ENCODE peak calls at places on chromosomes 11 and 22, in four cellular contexts. U is CD8-positive, alpha-beta memory T cell; D is dorsolateral prefrontal cortex; M is epithelial cell of prostate. H is an unnamed sample.

GRCh38 chr22:23277583-23278295 is 97.4 kb downstream of the BCR start:
- DNase-seq in U (no peak), D (no peak), M (no peak), H (no peak)

GRCh38 chr11:112881461-112881860 is 79.8 kb upstream of the NCAM1 start:
- DNase-seq in U (no peak), D (peak), M (no peak), H (peak)

GRCh38 chr22:43441751-43442150 is 29.9 kb downstream of the MPPED1 start:
- DNase-seq in U (no peak), D (no peak), M (no peak), H (no peak)

GRCh38 chr22:37240941-37241320 is 3.1 kb downstream of the RAC2 start:
- DNase-seq in U (no peak), D (no peak), M (no peak), H (no peak)

GRCh38 chr11:57588038-57588710 is 9.3 kb upstream of the SERPING1 start:
- DNase-seq in U (no peak), D (no peak), M (no peak), H (no peak)

GRCh38 chr11:71501071-71501985 is 25.7 kb upstream of the KRTAP5-7 start:
- DNase-seq in U (no peak), D (no peak), M (no peak), H (no peak)

GRCh38 chr22:27397948-27398330 is 403.6 kb downstream of the MN1 start:
- DNase-seq in U (no peak), D (no peak), M (no peak), H (no peak)

GRCh38 chr22:22099833-22100812 is 117.5 kb upstream of the TOP3B start:
- DNase-seq in U (no peak), D (no peak), M (no peak), H (no peak)

GRCh38 chr11:73384871-73385692 is 8.9 kb downstream of the RELT start:
- DNase-seq in U (no peak), D (no peak), M (no peak), H (peak)

GRCh38 chr11:103109818-103110388 is 677 bp downstream of the DYNC2H1 start:
- DNase-seq in U (no peak), D (no peak), M (no peak), H (no peak)

GRCh38 chr11:3745161-3745560 is 52.2 kb downstream of the NUP98 start:
- DNase-seq in U (no peak), D (no peak), M (peak), H (no peak)

GRCh38 chr22:43147821-43148220 is 3.5 kb upstream of the TSPO start:
- DNase-seq in U (no peak), D (no peak), M (no peak), H (no peak)

GRCh38 chr11:118872403-118872821 is 11.3 kb upstream of the CXCR5 start:
- DNase-seq in U (peak), D (no peak), M (no peak), H (no peak)

GRCh38 chr11:14413307-14414072 is 54.5 kb upstream of the RRAS2 start:
- DNase-seq in U (no peak), D (no peak), M (no peak), H (no peak)

GRCh38 chr11:131867457-131868257 is 497.2 kb downstream of the NTM start:
- DNase-seq in U (no peak), D (peak), M (no peak), H (peak)

GRCh38 chr11:67355794-67356550 is 2.6 kb upstream of the POLD4 start:
- DNase-seq in U (no peak), D (no peak), M (no peak), H (no peak)

GRCh38 chr22:41856484-41856883 is 23.6 kb downstream of the SREBF2 start:
- DNase-seq in U (no peak), D (no peak), M (no peak), H (no peak)

GRCh38 chr11:126861796-126862195 is 138.8 kb downstream of the KIRREL3 start:
- DNase-seq in U (no peak), D (no peak), M (no peak), H (no peak)

GRCh38 chr11:2779981-2780849 is 80.4 kb upstream of the KCNQ1OT1 start:
- DNase-seq in U (no peak), D (peak), M (no peak), H (no peak)

GRCh38 chr22:27507935-27508504 is 293.5 kb downstream of the MN1 start:
- DNase-seq in U (no peak), D (no peak), M (peak), H (no peak)

GRCh38 chr11:33065445-33066178 is 26.2 kb downstream of the TCP11L1 start:
- DNase-seq in U (peak), D (peak), M (no peak), H (peak)

GRCh38 chr22:48096411-48096810 is 1334.0 kb downstream of the TBC1D22A start:
- DNase-seq in U (no peak), D (no peak), M (no peak), H (no peak)

GRCh38 chr22:35322126-35322525 is 22.4 kb downstream of the TOM1 start:
- DNase-seq in U (no peak), D (no peak), M (no peak), H (no peak)

GRCh38 chr11:18036456-18036855 is 9.6 kb downstream of the TPH1 start:
- DNase-seq in U (no peak), D (no peak), M (no peak), H (no peak)

GRCh38 chr11:47586456-47586855 is at the start of gene FAM180B:
- DNase-seq in U (no peak), D (no peak), M (no peak), H (no peak)

GRCh38 chr22:48907591-48907990 is 920.1 kb downstream of the BRD1 start:
- DNase-seq in U (no peak), D (peak), M (no peak), H (no peak)

GRCh38 chr22:33789690-33790253 is 130.5 kb downstream of the LARGE1 start:
- DNase-seq in U (no peak), D (no peak), M (no peak), H (no peak)

GRCh38 chr11:110896358-110896757 is 184.1 kb upstream of the ARHGAP20 start:
- DNase-seq in U (no peak), D (no peak), M (no peak), H (no peak)

GRCh38 chr22:41367680-41368542 is 13.8 kb upstream of the TEF start:
- DNase-seq in U (no peak), D (peak), M (no peak), H (peak)

GRCh38 chr11:70423523-70424505 is 25.5 kb downstream of the CTTN start:
- DNase-seq in U (peak), D (no peak), M (no peak), H (no peak)

GRCh38 chr22:44738347-44738715 is 14.0 kb upstream of the ARHGAP8 start:
- DNase-seq in U (no peak), D (no peak), M (no peak), H (no peak)

GRCh38 chr11:134667505-134667904 is 255.5 kb upstream of the B3GAT1 start:
- DNase-seq in U (no peak), D (no peak), M (no peak), H (no peak)

GRCh38 chr11:37755526-37755925 is 1157.5 kb upstream of the RAG2 start:
- DNase-seq in U (no peak), D (no peak), M (no peak), H (no peak)

GRCh38 chr11:92224394-92225205 is at the start of gene FAT3:
- DNase-seq in U (no peak), D (no peak), M (no peak), H (no peak)

GRCh38 chr11:44618561-44619425 is 53.3 kb downstream of the CD82 start:
- DNase-seq in U (no peak), D (peak), M (no peak), H (no peak)

GRCh38 chr11:36155770-36156485 is 133.3 kb downstream of the COMMD9 start:
- DNase-seq in U (no peak), D (peak), M (no peak), H (peak)

GRCh38 chr11:34823639-34824038 is 92.5 kb downstream of the APIP start:
- DNase-seq in U (no peak), D (no peak), M (no peak), H (no peak)

GRCh38 chr11:84106560-84106959 is 820.4 kb upstream of the CCDC90B start:
- DNase-seq in U (no peak), D (no peak), M (no peak), H (no peak)

GRCh38 chr22:50563410-50564160 is 866 bp upstream of the SYCE3 start:
- DNase-seq in U (no peak), D (no peak), M (no peak), H (no peak)

GRCh38 chr22:50564289-50564688 is 1.6 kb upstream of the SYCE3 start:
- DNase-seq in U (no peak), D (no peak), M (no peak), H (no peak)

GRCh38 chr22:50561401-50562074 is 1.2 kb downstream of the SYCE3 start:
- DNase-seq in U (no peak), D (no peak), M (no peak), H (no peak)

GRCh38 chr22:50560034-50560433 is 2.7 kb downstream of the SYCE3 start:
- DNase-seq in U (no peak), D (no peak), M (no peak), H (no peak)

DNA sequence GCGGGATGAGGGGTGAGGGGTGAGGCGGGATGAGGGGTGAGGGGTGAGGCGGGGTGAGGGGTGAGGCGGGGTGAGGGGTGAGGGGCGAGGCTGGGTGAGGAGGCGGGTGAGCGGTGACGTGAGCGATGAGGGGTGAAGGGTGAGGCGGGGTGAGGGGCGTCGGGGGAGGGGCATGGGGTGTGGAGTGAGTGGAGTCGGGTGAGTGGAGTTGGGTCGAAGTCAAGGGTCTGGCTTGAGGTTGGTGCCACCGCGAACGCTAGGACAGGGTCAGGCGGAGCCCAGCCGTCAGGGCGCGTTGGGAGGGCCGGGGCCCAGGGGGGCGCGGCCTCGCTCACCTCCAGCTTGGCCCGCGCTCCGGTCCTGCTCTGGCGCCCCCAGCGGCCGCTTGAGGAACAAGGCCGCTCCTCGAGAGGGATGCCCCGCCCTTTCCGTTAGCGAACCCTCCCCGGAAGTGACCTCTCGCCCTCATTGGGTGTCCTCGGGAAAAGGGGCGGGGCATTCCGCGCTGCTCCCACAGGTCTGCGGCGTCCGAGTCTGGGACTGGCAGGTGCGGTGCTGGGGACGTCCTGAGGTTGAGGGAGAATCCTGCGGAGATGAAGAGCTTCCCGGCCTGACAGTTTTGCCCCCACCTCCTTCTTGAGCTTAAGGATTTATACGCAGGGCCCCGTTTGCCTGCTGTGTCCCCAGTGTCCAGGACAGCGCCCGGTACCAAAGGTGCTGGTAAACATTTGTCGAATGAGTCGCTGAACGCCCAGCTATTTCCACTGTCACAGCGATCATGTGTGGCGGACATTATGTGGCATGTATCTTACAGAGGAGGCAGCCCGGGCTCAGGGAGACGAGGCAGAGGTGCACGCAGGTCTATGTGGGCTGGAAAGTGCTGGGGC is at the start of gene SYCE3:
- DNase-seq in U (peak), D (peak), M (peak), H (peak)
- H3K27ac ChIP-seq in U (peak), D (peak), M (peak), H (peak)

GRCh38 chr11:26700536-26701235 is 21.2 kb downstream of the SLC5A12 start:
- DNase-seq in U (no peak), D (no peak), M (peak), H (no peak)

GRCh38 chr11:26698224-26698623 is 23.6 kb downstream of the SLC5A12 start:
- DNase-seq in U (no peak), D (no peak), M (no peak), H (no peak)

GRCh38 chr11:26696330-26696729 is 25.5 kb downstream of the SLC5A12 start:
- DNase-seq in U (no peak), D (no peak), M (peak), H (no peak)
- H3K27ac ChIP-seq in U (no peak), D (no peak), M (no peak), H (no peak)

DNA sequence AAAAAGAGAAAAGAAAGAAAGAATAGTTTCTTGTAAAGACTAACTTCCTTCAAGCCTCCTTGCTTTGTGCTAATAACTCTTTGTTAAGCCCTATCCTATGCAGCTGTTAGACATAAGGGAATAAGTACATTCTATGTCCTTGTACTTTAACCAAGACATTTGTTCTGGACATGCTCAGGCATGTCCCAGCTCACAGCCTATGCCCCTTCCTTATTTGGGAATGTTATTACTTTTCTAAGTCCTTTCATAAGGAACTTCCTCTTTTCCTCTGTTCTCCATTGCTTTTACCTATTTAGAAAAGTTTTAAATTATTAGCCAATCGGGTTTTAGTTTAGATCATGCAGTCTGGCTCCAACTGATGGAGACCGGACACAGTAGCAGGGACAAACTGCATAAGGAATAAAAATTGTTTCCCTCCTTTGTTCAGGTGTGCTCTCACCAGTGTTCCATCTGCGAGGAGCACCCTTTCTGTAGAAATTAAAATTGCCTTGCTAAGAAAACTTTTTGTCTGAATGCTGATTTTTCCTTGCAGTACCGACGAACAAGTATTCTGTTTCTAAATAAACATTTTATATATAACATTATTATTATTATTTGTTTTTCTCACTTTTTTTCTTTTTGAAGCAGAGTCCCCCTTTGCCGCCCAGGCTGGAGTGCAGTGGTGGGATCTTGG is 21.6 kb upstream of the SPINDOC start:
- DNase-seq in U (no peak), D (no peak), M (no peak), H (no peak)
- H3K27ac ChIP-seq in U (no peak), D (no peak), M (no peak), H (no peak)

DNA sequence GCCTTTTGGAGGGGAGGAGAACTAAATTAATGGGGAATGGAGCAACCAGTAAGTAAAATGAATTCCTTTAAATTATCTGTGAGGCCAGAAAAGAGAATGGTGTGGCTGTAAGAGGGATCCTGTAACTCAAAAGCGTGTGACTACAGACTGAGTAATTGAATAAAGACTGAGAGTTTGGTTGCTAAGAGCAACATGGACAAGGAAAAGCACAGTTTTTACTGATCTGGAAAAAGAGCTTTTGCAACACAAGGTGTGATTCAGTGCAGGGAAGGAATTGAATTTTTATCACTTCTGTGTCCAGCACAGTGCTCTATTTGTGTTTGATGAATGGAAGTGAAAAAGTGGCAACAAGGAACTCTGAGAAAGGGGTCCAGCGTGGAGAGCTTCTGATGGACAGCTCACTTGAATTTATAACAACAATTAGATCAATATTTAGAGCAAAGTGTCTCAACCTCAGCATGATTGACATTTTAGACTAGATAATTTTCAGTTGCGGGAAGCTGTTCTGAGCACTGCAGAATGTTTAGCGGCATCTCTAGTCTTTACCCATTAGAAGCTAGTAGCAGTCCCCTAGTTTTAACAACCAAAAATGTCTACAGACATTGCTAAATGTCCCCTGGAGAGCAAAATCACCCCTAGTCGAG is 202.8 kb upstream of the BDNF start:
- DNase-seq in U (no peak), D (no peak), M (no peak), H (no peak)
- H3K27ac ChIP-seq in U (no peak), D (no peak), M (no peak), H (no peak)

GRCh38 chr22:17120711-17121234 is 387 bp downstream of the TMEM121B start:
- DNase-seq in U (no peak), D (no peak), M (no peak), H (no peak)
- H3K27ac ChIP-seq in U (no peak), D (peak), M (no peak), H (no peak)

GRCh38 chr22:26065847-26066246 is 103.4 kb upstream of the SEZ6L start:
- DNase-seq in U (no peak), D (no peak), M (peak), H (no peak)
- H3K27ac ChIP-seq in U (no peak), D (no peak), M (no peak), H (no peak)

GRCh38 chr11:10623797-10624761 is 55.6 kb upstream of the LYVE1 start:
- DNase-seq in U (no peak), D (no peak), M (no peak), H (peak)
- H3K27ac ChIP-seq in U (no peak), D (no peak), M (peak), H (peak)

GRCh38 chr22:28795071-28795693 is 5.2 kb downstream of the XBP1 start:
- DNase-seq in U (no peak), D (no peak), M (no peak), H (no peak)

GRCh38 chr22:28792491-28793383 is 7.6 kb downstream of the XBP1 start:
- DNase-seq in U (no peak), D (no peak), M (no peak), H (no peak)

GRCh38 chr22:28795932-28796856 is 4.2 kb downstream of the XBP1 start:
- DNase-seq in U (no peak), D (no peak), M (no peak), H (no peak)

GRCh38 chr22:28791841-28792490 is 8.4 kb downstream of the XBP1 start:
- DNase-seq in U (no peak), D (no peak), M (no peak), H (no peak)

GRCh38 chr22:28793976-28794584 is 6.3 kb downstream of the XBP1 start:
- DNase-seq in U (no peak), D (no peak), M (no peak), H (no peak)
- H3K27ac ChIP-seq in U (no peak), D (no peak), M (no peak), H (no peak)

GRCh38 chr22:18997306-18997924 is 61.3 kb upstream of the PRODH start:
- DNase-seq in U (no peak), D (peak), M (no peak), H (no peak)
- H3K27ac ChIP-seq in U (no peak), D (peak), M (no peak), H (no peak)